ENCODE peak calls at places on chromosomes 13 and 19, in five cellular contexts. Q, G, R, K and D are unnamed samples.

GRCh38 chr13:55403887-55404487 is 1736.7 kb upstream of the PRR20A start:
- DNase-seq in R (no peak), Q (no peak), K (no peak), G (no peak), D (no peak)

GRCh38 chr13:51921790-51922740 is 60.3 kb downstream of the CCDC70 start:
- DNase-seq in K (no peak), Q (no peak), R (no peak), G (no peak), D (no peak)

GRCh38 chr13:30997697-30998547 is 65.5 kb downstream of the TEX26 start:
- DNase-seq in Q (no peak), G (no peak), K (no peak), R (no peak), D (no peak)

GRCh38 chr13:44165172-44165894 is 208.3 kb upstream of the SERP2 start:
- DNase-seq in R (no peak), K (no peak), G (no peak), Q (no peak), D (no peak)

GRCh38 chr13:77810891-77811290 is 107.7 kb downstream of the EDNRB start:
- DNase-seq in K (no peak), G (no peak), R (no peak), Q (no peak), D (no peak)

GRCh38 chr13:114299604-114300305 is 14.5 kb upstream of the CHAMP1 start:
- DNase-seq in K (no peak), G (no peak), Q (no peak), R (no peak), D (no peak)

GRCh38 chr19:53158119-53158656 is 665 bp downstream of the ZNF347 start:
- DNase-seq in R (peak), K (peak), Q (peak), G (peak), D (peak)

GRCh38 chr19:10736916-10737551 is 19.2 kb downstream of the DNM2 start:
- DNase-seq in Q (no peak), G (no peak), R (no peak), K (no peak), D (no peak)

GRCh38 chr19:27793128-27793643 is 1419.8 kb downstream of the UQCRFS1 start:
- DNase-seq in R (peak), K (peak), Q (peak), G (no peak), D (peak)

GRCh38 chr13:109146912-109147624 is 517.7 kb downstream of the MYO16 start:
- DNase-seq in G (no peak), K (no peak), R (no peak), Q (no peak), D (no peak)

GRCh38 chr19:29841559-29842367 is 30.0 kb downstream of the CCNE1 start:
- DNase-seq in Q (peak), K (no peak), R (no peak), G (no peak), D (no peak)

GRCh38 chr19:52941941-52942370 is 18.7 kb upstream of the ZNF888 start:
- DNase-seq in Q (peak), R (peak), K (peak), G (peak), D (peak)

GRCh38 chr19:1651548-1652394 is 644 bp downstream of the TCF3 start:
- DNase-seq in Q (no peak), K (peak), R (no peak), G (peak), D (peak)

GRCh38 chr19:42831221-42832019 is 48.1 kb downstream of the PSG1 start:
- DNase-seq in K (no peak), Q (no peak), G (no peak), R (no peak), D (no peak)

GRCh38 chr19:8724276-8724675 is 2.8 kb downstream of the OR2Z1 start:
- DNase-seq in Q (no peak), K (no peak), G (no peak), R (no peak), D (no peak)

GRCh38 chr13:50401721-50402510 is 386.7 kb downstream of the KCNRG start:
- DNase-seq in G (no peak), K (no peak), Q (no peak), R (no peak), D (no peak)

GRCh38 chr19:15213715-15214381 is 13.1 kb upstream of the NOTCH3 start:
- DNase-seq in R (peak), K (peak), Q (peak), G (no peak), D (no peak)

GRCh38 chr19:55449469-55449868 is 6.4 kb upstream of the SHISA7 start:
- DNase-seq in R (no peak), G (no peak), Q (no peak), K (no peak), D (no peak)

GRCh38 chr13:107208889-107209288 is 641.0 kb upstream of the ARGLU1 start:
- DNase-seq in Q (no peak), G (no peak), K (no peak), R (no peak), D (no peak)

GRCh38 chr19:21321134-21321533 is 8.1 kb downstream of the ZNF708 start:
- DNase-seq in R (no peak), K (no peak), Q (no peak), G (no peak), D (no peak)

GRCh38 chr19:35267818-35268545 is 780 bp upstream of the USF2 start:
- DNase-seq in R (peak), K (peak), G (peak), Q (peak), D (peak)

GRCh38 chr19:35264281-35265125 is 4.3 kb upstream of the USF2 start:
- DNase-seq in Q (peak), R (peak), K (peak), G (peak), D (no peak)

GRCh38 chr19:35266149-35266903 is 2.4 kb upstream of the USF2 start:
- DNase-seq in R (peak), Q (peak), K (peak), G (no peak), D (no peak)

GRCh38 chr19:35266904-35267817 is 1.6 kb upstream of the USF2 start:
- DNase-seq in R (peak), K (peak), G (peak), Q (peak), D (peak)

DNA sequence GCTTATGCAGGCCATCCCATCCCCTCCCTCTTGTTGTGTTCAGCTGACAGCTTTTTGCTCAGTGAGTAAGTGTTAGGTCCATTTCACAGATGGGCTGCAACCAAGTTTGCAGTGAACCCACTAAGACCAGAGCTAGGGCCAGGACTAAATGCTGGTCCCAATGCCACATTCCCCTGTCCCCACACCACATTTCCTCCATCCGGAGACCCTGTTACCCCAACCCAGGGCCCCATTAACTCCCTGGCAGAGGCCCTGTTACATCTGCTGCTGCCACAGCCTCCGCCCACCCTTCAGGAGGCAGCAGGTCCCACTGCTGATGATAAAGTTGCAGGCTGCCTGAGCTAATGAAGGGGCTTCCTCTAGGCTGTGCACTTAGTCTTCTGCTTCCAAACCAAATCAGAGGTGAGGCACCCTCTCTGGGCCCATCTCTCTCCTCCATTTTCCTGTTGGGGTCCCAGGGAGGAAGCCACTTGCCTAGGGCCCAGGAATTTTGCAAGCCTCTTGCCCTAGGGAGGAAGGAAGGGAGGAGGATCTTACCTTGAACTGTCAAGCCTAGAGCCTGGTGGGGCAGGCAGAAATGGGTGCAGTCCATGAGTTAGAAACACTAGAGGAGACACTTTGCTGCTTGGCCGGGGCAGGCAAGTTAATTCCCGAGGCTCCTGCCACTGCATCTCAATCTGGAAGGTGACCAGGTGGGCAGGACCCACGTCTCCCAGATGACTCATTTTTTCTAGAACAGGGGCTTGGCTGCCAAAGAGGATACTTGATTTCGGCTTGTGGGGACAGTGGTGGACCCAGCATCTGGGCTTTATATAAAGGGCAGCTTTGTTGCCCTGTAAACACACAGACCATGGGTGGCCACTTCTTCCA is 3.4 kb upstream of the USF2 start:
- DNase-seq in K (peak), G (peak), R (peak), Q (peak), D (no peak)
- H3K27ac ChIP-seq in K (peak), G (no peak), R (no peak), Q (no peak), D (no peak)

GRCh38 chr13:21061077-21061945 is at the start of gene LATS2:
- DNase-seq in Q (peak), G (peak), R (peak), K (peak), D (no peak)
- H3K27ac ChIP-seq in Q (peak), G (no peak), R (peak), K (peak), D (no peak)

DNA sequence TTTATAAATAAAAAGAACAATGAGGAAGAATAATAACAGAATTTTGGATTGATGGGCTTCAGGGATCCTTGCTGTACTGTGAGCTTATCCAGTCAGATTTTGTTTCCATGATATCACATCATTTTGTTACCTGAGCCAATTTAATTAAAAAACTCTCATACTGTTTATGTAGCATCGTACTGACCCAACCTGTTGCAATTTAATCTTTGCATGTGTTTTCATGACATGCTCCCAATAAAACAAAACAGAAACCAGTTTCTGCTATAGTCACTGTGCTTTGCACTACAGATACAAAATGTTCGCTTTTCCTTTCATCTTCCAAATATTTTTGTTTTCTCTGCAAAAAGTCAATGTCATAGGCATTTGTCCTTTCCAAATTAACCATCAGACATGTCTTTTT is 109.7 kb upstream of the RNF113B start:
- DNase-seq in G (no peak), K (no peak), R (no peak), Q (no peak), D (no peak)
- H3K27ac ChIP-seq in G (no peak), K (no peak), R (no peak), Q (no peak), D (no peak)

GRCh38 chr19:3096267-3096901 is 2.2 kb downstream of the GNA11 start:
- DNase-seq in G (no peak), Q (peak), R (no peak), K (no peak), D (no peak)
- H3K27ac ChIP-seq in G (no peak), Q (no peak), R (peak), K (no peak), D (no peak)

DNA sequence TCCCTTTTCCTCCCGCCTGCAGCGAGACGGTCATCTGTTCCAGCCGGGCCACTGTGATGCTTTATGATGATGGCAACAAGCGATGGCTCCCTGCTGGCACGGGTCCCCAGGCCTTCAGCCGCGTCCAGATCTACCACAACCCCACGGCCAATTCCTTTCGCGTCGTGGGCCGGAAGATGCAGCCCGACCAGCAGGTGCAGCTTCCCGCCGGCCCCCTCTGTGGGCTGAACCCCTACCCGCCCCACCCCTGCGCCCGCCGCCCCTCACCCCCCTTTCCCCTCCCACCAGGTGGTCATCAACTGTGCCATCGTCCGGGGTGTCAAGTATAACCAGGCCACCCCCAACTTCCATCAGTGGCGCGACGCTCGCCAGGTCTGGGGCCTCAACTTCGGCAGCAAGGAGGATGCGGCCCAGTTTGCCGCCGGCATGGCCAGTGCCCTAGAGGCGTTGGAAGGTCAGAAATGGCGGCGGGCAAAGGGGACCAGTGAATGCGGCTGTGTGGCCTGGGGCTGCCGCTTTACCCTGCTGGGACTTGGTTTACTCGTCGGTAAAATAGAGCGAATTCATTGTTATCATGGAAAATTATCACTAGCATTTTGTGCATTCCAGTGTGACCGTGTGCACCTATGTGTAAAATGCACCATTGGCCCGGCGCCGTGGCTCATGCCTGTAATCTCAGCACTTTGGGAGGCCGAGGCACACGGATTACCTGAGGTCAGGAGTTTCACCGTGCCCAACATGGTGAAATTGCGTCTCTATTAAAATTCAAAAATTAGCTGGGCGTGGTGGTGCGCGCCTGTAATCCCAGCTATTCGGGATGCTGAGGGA is 10.6 kb downstream of the VASP start:
- DNase-seq in K (no peak), R (no peak), Q (no peak), G (no peak), D (no peak)
- H3K27ac ChIP-seq in K (no peak), R (no peak), Q (no peak), G (no peak), D (no peak)

GRCh38 chr13:21583496-21583895 is 20.5 kb downstream of the MICU2 start:
- DNase-seq in Q (no peak), K (no peak), R (no peak), G (no peak), D (no peak)
- H3K27ac ChIP-seq in Q (no peak), K (no peak), R (no peak), G (no peak), D (no peak)

GRCh38 chr19:4018140-4018613 is 10.6 kb downstream of the PIAS4 start:
- DNase-seq in R (no peak), K (no peak), G (no peak), Q (no peak), D (no peak)

GRCh38 chr19:4015705-4016402 is 8.3 kb downstream of the PIAS4 start:
- DNase-seq in K (peak), Q (no peak), R (no peak), G (no peak), D (no peak)

GRCh38 chr19:4016903-4017638 is 9.5 kb downstream of the PIAS4 start:
- DNase-seq in K (no peak), G (no peak), Q (no peak), R (peak), D (no peak)

GRCh38 chr19:4014541-4015491 is 7.3 kb downstream of the PIAS4 start:
- DNase-seq in K (no peak), Q (no peak), R (no peak), G (peak), D (peak)

GRCh38 chr19:4016486-4016885 is 8.9 kb downstream of the PIAS4 start:
- DNase-seq in G (no peak), K (no peak), R (no peak), Q (no peak), D (no peak)
- H3K27ac ChIP-seq in G (no peak), K (peak), R (peak), Q (no peak), D (no peak)

GRCh38 chr19:48715681-48716171 is 3.8 kb downstream of the MAMSTR start:
- DNase-seq in R (no peak), G (no peak), K (peak), Q (no peak), D (no peak)

GRCh38 chr19:48713041-48713863 is 6.3 kb downstream of the MAMSTR start:
- DNase-seq in R (no peak), K (no peak), G (no peak), Q (no peak), D (peak)

GRCh38 chr19:48715276-48715675 is 4.2 kb downstream of the MAMSTR start:
- DNase-seq in Q (no peak), G (no peak), R (no peak), K (peak), D (no peak)

GRCh38 chr19:48713864-48714755 is 5.4 kb downstream of the MAMSTR start:
- DNase-seq in R (peak), K (peak), Q (peak), G (peak), D (peak)

GRCh38 chr19:48714759-48715261 is 4.7 kb downstream of the MAMSTR start:
- DNase-seq in K (no peak), R (no peak), Q (no peak), G (no peak), D (no peak)
- H3K27ac ChIP-seq in K (peak), R (peak), Q (no peak), G (peak), D (peak)

GRCh38 chr13:42852102-42852501 is 70.7 kb downstream of the FAM216B start:
- DNase-seq in Q (no peak), R (no peak), G (no peak), K (no peak), D (no peak)
- H3K27ac ChIP-seq in Q (no peak), R (no peak), G (no peak), K (no peak), D (no peak)